ENCODE peak calls at places on chromosome 2, in seven cellular contexts. G is cardiac fibroblast, L is D721Med, J is lung, P is MM.1S, S is colonic mucosa, M is astrocyte of the spinal cord. B is an unnamed sample.

GRCh38 chr2:140804682-140805235 is 1326.1 kb downstream of the LRP1B start:
- DNase-seq in G (no peak), M (no peak), J (no peak), P (no peak), L (no peak), S (no peak), B (no peak)

GRCh38 chr2:232539298-232540231 is at the start of gene CHRNG:
- DNase-seq in S (no peak), G (no peak), M (no peak), J (no peak), P (no peak), L (peak), B (no peak)

GRCh38 chr2:19488009-19488691 is 129.7 kb upstream of the OSR1 start:
- DNase-seq in S (no peak), L (no peak), G (peak), J (no peak), M (peak), P (no peak), B (no peak)

GRCh38 chr2:72220170-72220569 is 72.5 kb upstream of the CYP26B1 start:
- DNase-seq in P (no peak), G (no peak), M (no peak), L (no peak), S (no peak), J (no peak), B (peak)

GRCh38 chr2:100982431-100982861 is 19.6 kb upstream of the RPL31 start:
- DNase-seq in J (no peak), S (no peak), L (no peak), P (no peak), G (no peak), M (no peak), B (no peak)

GRCh38 chr2:152115952-152116351 is 17.1 kb upstream of the CACNB4 start:
- DNase-seq in G (no peak), S (no peak), J (no peak), L (no peak), M (no peak), P (no peak), B (no peak)

GRCh38 chr2:27428213-27428977 is at the start of gene NRBP1:
- DNase-seq in S (peak), M (peak), J (peak), G (peak), L (peak), P (peak), B (peak)

GRCh38 chr2:181438298-181438697 is 18.9 kb upstream of the ITGA4 start:
- DNase-seq in L (no peak), P (peak), S (no peak), G (no peak), M (no peak), J (no peak), B (no peak)

GRCh38 chr2:157923598-157923997 is 47.5 kb upstream of the ACVR1 start:
- DNase-seq in M (no peak), P (no peak), S (no peak), G (no peak), L (no peak), J (no peak), B (no peak)

GRCh38 chr2:9488583-9489547 is 14.5 kb downstream of the IAH1 start:
- DNase-seq in L (no peak), J (no peak), P (no peak), G (no peak), S (no peak), M (peak), B (no peak)

GRCh38 chr2:120423167-120423943 is 77.4 kb downstream of the INHBB start:
- DNase-seq in J (no peak), G (no peak), M (no peak), L (no peak), S (no peak), P (no peak), B (no peak)

GRCh38 chr2:9770308-9771100 is 72.8 kb upstream of the TAF1B start:
- DNase-seq in L (no peak), M (peak), P (peak), J (peak), G (peak), S (peak), B (peak)

GRCh38 chr2:233346930-233347329 is 7.4 kb upstream of the DGKD start:
- DNase-seq in M (no peak), S (no peak), J (no peak), P (no peak), L (no peak), G (no peak), B (no peak)

GRCh38 chr2:216934623-216935022 is 74.8 kb upstream of the TNP1 start:
- DNase-seq in L (no peak), P (no peak), S (no peak), M (no peak), J (no peak), G (no peak), B (no peak)

GRCh38 chr2:222352981-222353380 is 54.2 kb upstream of the PAX3 start:
- DNase-seq in S (no peak), J (no peak), G (no peak), P (no peak), L (no peak), M (no peak), B (no peak)

GRCh38 chr2:55168221-55169154 is 63.6 kb downstream of the CLHC1 start:
- DNase-seq in G (peak), S (peak), L (no peak), J (peak), P (peak), M (peak), B (no peak)

GRCh38 chr2:62074233-62074632 is 121.7 kb upstream of the B3GNT2 start:
- DNase-seq in L (no peak), J (no peak), S (no peak), M (no peak), G (no peak), P (no peak), B (no peak)

GRCh38 chr2:69694894-69695849 is 46.8 kb upstream of the ANXA4 start:
- DNase-seq in G (peak), P (no peak), L (no peak), S (no peak), J (no peak), M (peak), B (no peak)

GRCh38 chr2:3911891-3912455 is 208.6 kb downstream of the DCDC2C start:
- DNase-seq in P (no peak), J (no peak), S (no peak), M (no peak), L (no peak), G (no peak), B (no peak)

GRCh38 chr2:49796221-49796705 is 641.9 kb upstream of the FSHR start:
- DNase-seq in M (no peak), P (no peak), S (no peak), G (no peak), J (no peak), L (no peak), B (no peak)

GRCh38 chr2:134312482-134312881 is 58.6 kb downstream of the MGAT5 start:
- DNase-seq in J (no peak), M (no peak), L (no peak), G (no peak), S (no peak), P (no peak), B (no peak)

GRCh38 chr2:192151848-192152247 is 42.9 kb downstream of the TMEFF2 start:
- DNase-seq in S (no peak), L (no peak), M (peak), G (peak), J (no peak), P (no peak), B (no peak)

GRCh38 chr2:74573747-74574562 is 19.4 kb downstream of the DOK1 start:
- DNase-seq in P (peak), J (no peak), G (peak), M (peak), S (no peak), L (no peak), B (no peak)

GRCh38 chr2:177306550-177306949 is 42.0 kb upstream of the NFE2L2 start:
- DNase-seq in S (no peak), M (no peak), J (no peak), L (no peak), P (no peak), G (peak), B (no peak)

GRCh38 chr2:10912796-10913445 is 1.2 kb downstream of the KCNF1 start:
- DNase-seq in G (no peak), J (no peak), L (no peak), M (no peak), S (no peak), P (no peak), B (no peak)

GRCh38 chr2:65728477-65729180 is 296.2 kb upstream of the SPRED2 start:
- DNase-seq in J (no peak), G (no peak), L (no peak), P (no peak), M (no peak), S (no peak), B (no peak)

GRCh38 chr2:114049826-114050225 is 159.9 kb downstream of the ACTR3 start:
- DNase-seq in L (no peak), P (no peak), S (no peak), G (no peak), M (no peak), J (no peak), B (no peak)

GRCh38 chr2:50551868-50552267 is 480.1 kb downstream of the NRXN1 start:
- DNase-seq in L (no peak), M (no peak), J (no peak), G (no peak), P (no peak), S (no peak), B (no peak)

GRCh38 chr2:199118701-199119241 is 339.0 kb downstream of the SATB2 start:
- DNase-seq in M (no peak), S (no peak), L (no peak), G (no peak), J (no peak), P (no peak), B (no peak)

GRCh38 chr2:237873961-237874551 is 14.6 kb downstream of the RAMP1 start:
- DNase-seq in P (no peak), J (no peak), S (no peak), M (no peak), G (no peak), L (no peak), B (no peak)

GRCh38 chr2:84846041-84846663 is 34.7 kb downstream of the TRABD2A start:
- DNase-seq in L (peak), S (no peak), P (peak), G (peak), M (peak), J (no peak), B (no peak)

GRCh38 chr2:54054271-54054670 is 61.1 kb upstream of the ACYP2 start:
- DNase-seq in L (no peak), S (no peak), M (no peak), J (no peak), G (no peak), P (peak), B (no peak)

GRCh38 chr2:54053830-54054229 is 61.6 kb upstream of the ACYP2 start:
- DNase-seq in L (no peak), P (peak), G (no peak), J (no peak), M (no peak), S (no peak), B (no peak)

GRCh38 chr2:54050445-54050844 is 65.0 kb upstream of the ACYP2 start:
- DNase-seq in J (no peak), G (no peak), L (no peak), S (no peak), P (no peak), M (no peak), B (no peak)

GRCh38 chr2:54054774-54055173 is 60.6 kb upstream of the ACYP2 start:
- DNase-seq in L (no peak), M (no peak), G (no peak), J (no peak), S (no peak), P (no peak), B (no peak)

DNA sequence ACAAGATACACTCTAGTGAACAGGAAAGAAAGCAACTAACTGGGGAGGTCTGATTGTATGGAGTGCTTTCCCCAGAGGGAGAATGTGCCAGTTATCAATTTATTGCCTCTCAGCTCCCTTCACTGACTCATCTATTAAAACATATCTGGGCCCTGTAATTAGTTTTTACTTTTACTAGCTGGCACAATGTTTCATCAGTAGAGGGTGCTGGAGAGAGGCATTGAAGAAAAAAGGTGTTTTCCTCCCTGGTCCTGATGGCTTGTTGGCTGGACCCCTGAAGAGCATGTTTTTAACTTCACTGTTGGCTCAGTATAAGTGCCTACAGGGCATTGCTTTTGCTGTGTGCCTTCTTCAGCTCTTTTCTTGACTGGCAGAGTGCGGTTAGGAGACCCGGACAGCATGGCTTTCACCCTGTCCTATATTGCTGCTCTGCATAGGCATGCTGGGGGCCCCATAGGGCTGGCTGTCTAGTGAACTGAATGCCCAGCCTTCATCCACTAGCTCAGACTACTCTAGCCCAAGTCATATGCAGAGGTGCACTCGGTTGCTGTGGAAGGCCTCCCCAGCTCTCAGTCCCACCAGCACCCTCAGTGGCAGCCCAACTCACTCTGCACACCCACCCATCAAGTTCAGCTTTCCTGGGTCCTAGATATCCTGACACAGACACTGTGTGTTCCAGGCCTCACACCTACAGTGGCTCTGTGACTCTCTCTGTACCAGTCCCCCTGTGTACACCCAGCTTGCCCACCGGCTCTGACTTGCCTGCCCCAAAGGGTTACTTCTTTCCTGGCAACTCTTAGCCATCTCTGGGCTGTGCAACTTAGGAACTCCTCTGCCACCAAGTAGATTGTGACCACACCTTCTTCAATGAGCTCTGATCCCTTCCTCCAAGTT is 62.3 kb upstream of the ACYP2 start:
- DNase-seq in P (peak), L (no peak), J (no peak), G (no peak), S (no peak), M (no peak), B (no peak)
- TF ChIP-seq CTCF in P (peak), L (no peak), J (no peak), G (peak), S (no peak), M (peak), B (no peak)

GRCh38 chr2:70767699-70768584 is at the start of gene ADD2:
- DNase-seq in M (peak), G (peak), L (peak), S (no peak), J (no peak), P (peak), B (peak)
- TF ChIP-seq CTCF in M (no peak), G (no peak), L (no peak), S (no peak), J (no peak), P (peak), B (peak)

GRCh38 chr2:174248187-174248997 is at the start of gene OLA1:
- DNase-seq in L (peak), S (peak), P (peak), G (peak), M (peak), J (peak), B (peak)

GRCh38 chr2:174246944-174247381 is 1.4 kb downstream of the OLA1 start:
- DNase-seq in S (no peak), J (no peak), L (no peak), G (no peak), P (no peak), M (no peak), B (no peak)

GRCh38 chr2:174248998-174249592 is 763 bp upstream of the OLA1 start:
- DNase-seq in L (no peak), M (no peak), S (no peak), G (no peak), P (no peak), J (no peak), B (no peak)

GRCh38 chr2:174245065-174245464 is 3.3 kb downstream of the OLA1 start:
- DNase-seq in L (no peak), G (no peak), M (no peak), S (no peak), P (no peak), J (no peak), B (no peak)

DNA sequence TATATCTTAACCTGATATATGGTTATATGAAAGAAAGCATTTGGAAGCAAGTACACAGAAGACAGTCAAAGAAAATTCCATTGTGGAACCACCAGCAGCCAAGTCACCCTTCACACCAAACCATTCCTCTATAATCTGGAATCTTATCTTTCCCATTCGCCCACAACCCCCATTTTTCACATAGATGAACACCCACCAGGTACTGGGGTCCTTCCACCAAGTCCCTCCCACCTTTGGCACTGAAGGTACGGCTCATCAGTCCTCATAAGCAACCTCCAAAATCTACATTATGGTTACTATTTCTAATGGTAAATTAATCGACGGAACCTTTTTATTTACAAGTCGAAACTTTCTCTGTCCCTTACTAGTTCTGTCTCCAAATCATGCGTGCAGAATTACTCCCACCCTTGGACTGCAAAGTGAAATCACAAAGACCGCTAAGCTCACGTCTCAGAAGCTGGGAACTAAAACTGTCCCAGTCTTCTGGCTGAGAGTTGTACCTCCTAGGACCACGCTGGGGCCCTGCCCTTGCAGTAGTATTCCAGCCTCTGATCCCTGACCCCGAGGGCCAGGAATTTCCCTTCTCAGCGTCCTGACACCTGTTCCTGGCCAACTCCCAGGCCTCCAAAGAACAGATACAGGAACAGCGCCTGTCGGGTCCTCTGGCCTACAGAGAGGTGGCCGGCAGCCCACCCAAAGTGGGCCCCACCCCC is 702 bp downstream of the OLA1 start:
- DNase-seq in P (peak), J (no peak), L (no peak), M (peak), S (peak), G (no peak), B (peak)
- TF ChIP-seq CTCF in P (no peak), J (no peak), L (no peak), M (no peak), S (no peak), G (no peak), B (no peak)

DNA sequence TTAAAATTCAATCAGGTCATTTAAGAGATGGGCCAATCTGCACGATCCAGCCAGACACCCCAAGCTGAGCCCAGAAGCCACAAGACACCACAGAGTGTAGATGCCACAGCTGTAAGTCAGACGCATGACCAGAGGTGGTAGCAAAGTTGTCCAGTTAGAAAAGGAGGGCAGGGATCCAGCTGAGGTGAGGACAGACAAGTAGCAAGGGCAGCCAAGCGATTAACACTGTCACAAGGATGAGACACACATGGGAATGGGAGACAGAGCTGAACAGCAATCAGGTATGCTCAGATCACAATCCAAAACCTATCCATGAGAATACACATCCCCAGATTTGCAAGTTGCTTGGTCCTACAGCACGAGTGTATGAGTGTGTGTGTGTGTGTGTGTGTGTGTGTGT is 143.4 kb upstream of the STK17B start:
- DNase-seq in G (peak), L (no peak), J (no peak), S (no peak), M (peak), P (no peak), B (no peak)
- TF ChIP-seq CTCF in G (no peak), L (no peak), J (no peak), S (no peak), M (no peak), P (no peak), B (no peak)

GRCh38 chr2:131682122-131682944 is 154.6 kb downstream of the CCDC74A start:
- DNase-seq in G (peak), L (peak), P (peak), M (peak), S (peak), J (peak), B (peak)
- TF ChIP-seq CTCF in G (peak), L (no peak), P (peak), M (peak), S (no peak), J (no peak), B (no peak)

B was measured in endothelial cell.